ENCODE peak calls at places on chromosomes 13 and 19, in six cellular contexts. One of them, this sample, is unnamed.

GRCh38 chr13:100636441-100636840 is 38.2 kb downstream of the TMTC4 start:
- DNase-seq in A549: no peak
- DNase-seq in endothelial cell of umbilical vein: no peak
- DNase-seq in K562: no peak
- DNase-seq in GM12878: no peak
- DNase-seq in HepG2: no peak
- DNase-seq in this sample: no peak

GRCh38 chr13:46480131-46480530 is 72.8 kb upstream of the LRCH1 start:
- DNase-seq in A549: no peak
- DNase-seq in K562: no peak
- DNase-seq in endothelial cell of umbilical vein: no peak
- DNase-seq in HepG2: no peak
- DNase-seq in GM12878: no peak
- DNase-seq in this sample: no peak

GRCh38 chr19:42051166-42052115 is 18.6 kb downstream of the GRIK5 start:
- DNase-seq in GM12878: no peak
- DNase-seq in HepG2: no peak
- DNase-seq in endothelial cell of umbilical vein: no peak
- DNase-seq in A549: no peak
- DNase-seq in K562: no peak
- DNase-seq in this sample: no peak

GRCh38 chr19:51586103-51586728 is 15.1 kb downstream of the ZNF175 start:
- DNase-seq in GM12878: no peak
- DNase-seq in A549: no peak
- DNase-seq in HepG2: no peak
- DNase-seq in endothelial cell of umbilical vein: no peak
- DNase-seq in K562: no peak
- DNase-seq in this sample: peak; percentile 79

GRCh38 chr19:48351341-48351752 is 12.4 kb downstream of the TMEM143 start:
- DNase-seq in A549: peak; percentile 82
- DNase-seq in K562: peak; percentile 84
- DNase-seq in HepG2: peak; percentile 63
- DNase-seq in GM12878: no peak
- DNase-seq in endothelial cell of umbilical vein: peak; percentile 57
- DNase-seq in this sample: peak; percentile 96

GRCh38 chr19:407501-408440 is 1.2 kb downstream of the C2CD4C start:
- DNase-seq in A549: no peak
- DNase-seq in HepG2: no peak
- DNase-seq in K562: no peak
- DNase-seq in endothelial cell of umbilical vein: no peak
- DNase-seq in GM12878: no peak
- DNase-seq in this sample: no peak

GRCh38 chr19:45455707-45456499 is 11.9 kb upstream of the FOSB start:
- DNase-seq in GM12878: no peak
- DNase-seq in endothelial cell of umbilical vein: peak; percentile 98
- DNase-seq in A549: peak; percentile 99
- DNase-seq in K562: peak; percentile 84
- DNase-seq in HepG2: peak; percentile 89
- DNase-seq in this sample: peak; percentile 92

GRCh38 chr13:113875829-113876228 is 12.0 kb upstream of the GAS6 start:
- DNase-seq in GM12878: no peak
- DNase-seq in K562: no peak
- DNase-seq in HepG2: no peak
- DNase-seq in endothelial cell of umbilical vein: no peak
- DNase-seq in A549: no peak
- DNase-seq in this sample: no peak

GRCh38 chr19:4362871-4363545 is 19.6 kb downstream of the MPND start:
- DNase-seq in endothelial cell of umbilical vein: no peak
- DNase-seq in K562: no peak
- DNase-seq in GM12878: no peak
- DNase-seq in A549: peak; percentile 47
- DNase-seq in HepG2: no peak
- DNase-seq in this sample: no peak

GRCh38 chr19:21569497-21569870 is 64.1 kb downstream of the ZNF429 start:
- DNase-seq in endothelial cell of umbilical vein: no peak
- DNase-seq in HepG2: no peak
- DNase-seq in K562: no peak
- DNase-seq in GM12878: no peak
- DNase-seq in A549: no peak
- DNase-seq in this sample: peak; percentile 69

GRCh38 chr19:35211545-35212230 is 16.9 kb downstream of the FAM187B start:
- DNase-seq in A549: no peak
- DNase-seq in K562: no peak
- DNase-seq in HepG2: peak; percentile 13
- DNase-seq in endothelial cell of umbilical vein: peak; percentile 48
- DNase-seq in GM12878: no peak
- DNase-seq in this sample: peak; percentile 40

GRCh38 chr19:30393046-30393445 is 20.9 kb downstream of the ZNF536 start:
- DNase-seq in K562: no peak
- DNase-seq in GM12878: no peak
- DNase-seq in HepG2: no peak
- DNase-seq in endothelial cell of umbilical vein: no peak
- DNase-seq in A549: no peak
- DNase-seq in this sample: peak; percentile 44

GRCh38 chr19:52533901-52534300 is 6.4 kb downstream of the ZNF808 start:
- DNase-seq in GM12878: no peak
- DNase-seq in endothelial cell of umbilical vein: no peak
- DNase-seq in K562: no peak
- DNase-seq in A549: no peak
- DNase-seq in HepG2: no peak
- DNase-seq in this sample: peak; percentile 87

GRCh38 chr13:99388334-99388923 is 81.2 kb upstream of the GPR183 start:
- DNase-seq in GM12878: no peak
- DNase-seq in A549: no peak
- DNase-seq in endothelial cell of umbilical vein: no peak
- DNase-seq in HepG2: no peak
- DNase-seq in K562: no peak
- DNase-seq in this sample: no peak

GRCh38 chr19:33797821-33798633 is 1.4 kb downstream of the KCTD15 start:
- DNase-seq in K562: peak; percentile 81
- DNase-seq in A549: peak; percentile 64
- DNase-seq in endothelial cell of umbilical vein: peak; percentile 49
- DNase-seq in GM12878: no peak
- DNase-seq in HepG2: no peak
- DNase-seq in this sample: peak; percentile 66

GRCh38 chr13:112881656-112882554 is 87.1 kb upstream of the MCF2L start:
- DNase-seq in K562: no peak
- DNase-seq in GM12878: no peak
- DNase-seq in HepG2: no peak
- DNase-seq in endothelial cell of umbilical vein: no peak
- DNase-seq in A549: no peak
- DNase-seq in this sample: no peak

GRCh38 chr19:45113628-45114027 is 20.6 kb downstream of the PPP1R37 start:
- DNase-seq in HepG2: peak; percentile 66
- DNase-seq in GM12878: no peak
- DNase-seq in K562: no peak
- DNase-seq in A549: no peak
- DNase-seq in endothelial cell of umbilical vein: no peak
- DNase-seq in this sample: no peak

GRCh38 chr13:75760182-75760981 is 124.3 kb downstream of the LMO7 start:
- DNase-seq in GM12878: no peak
- DNase-seq in A549: peak; percentile 75
- DNase-seq in K562: no peak
- DNase-seq in endothelial cell of umbilical vein: peak; percentile 54
- DNase-seq in HepG2: peak; percentile 98
- DNase-seq in this sample: no peak

GRCh38 chr13:75762066-75762937 is 126.2 kb downstream of the LMO7 start:
- DNase-seq in K562: no peak
- DNase-seq in A549: peak; percentile 24
- DNase-seq in endothelial cell of umbilical vein: peak; percentile 76
- DNase-seq in HepG2: peak; percentile 15
- DNase-seq in GM12878: peak; percentile 84
- DNase-seq in this sample: no peak

GRCh38 chr13:75759531-75759930 is 123.4 kb downstream of the LMO7 start:
- DNase-seq in A549: no peak
- DNase-seq in HepG2: peak; percentile 34
- DNase-seq in endothelial cell of umbilical vein: no peak
- DNase-seq in GM12878: no peak
- DNase-seq in K562: no peak
- DNase-seq in this sample: no peak

GRCh38 chr13:75762967-75763366 is 126.8 kb downstream of the LMO7 start:
- DNase-seq in K562: no peak
- DNase-seq in GM12878: peak; percentile 24
- DNase-seq in HepG2: peak; percentile 26
- DNase-seq in A549: no peak
- DNase-seq in endothelial cell of umbilical vein: peak; percentile 13
- DNase-seq in this sample: no peak

DNA sequence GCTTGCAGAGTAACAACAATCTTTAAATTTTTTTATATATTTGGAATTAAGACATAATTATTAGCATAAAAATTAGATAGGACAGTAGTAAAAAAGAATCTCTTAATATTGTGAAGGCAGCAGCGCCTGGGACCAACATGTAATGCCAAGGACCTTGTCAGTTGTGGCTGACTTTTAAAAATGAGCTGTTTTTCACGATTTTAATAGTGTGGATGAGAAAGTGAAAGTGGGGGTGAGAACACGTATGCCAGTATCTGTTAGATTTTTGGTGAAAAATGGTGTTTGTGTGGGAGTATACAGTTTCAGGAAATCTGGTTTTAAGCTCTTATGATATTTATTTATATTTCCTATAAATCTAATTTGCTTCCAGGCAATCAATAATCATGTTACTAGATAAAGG is 125.2 kb downstream of the LMO7 start:
- DNase-seq in GM12878: peak; percentile 25
- DNase-seq in endothelial cell of umbilical vein: no peak
- DNase-seq in A549: no peak
- DNase-seq in HepG2: no peak
- DNase-seq in K562: no peak
- DNase-seq in this sample: no peak
- TF ChIP-seq MYC in GM12878: no peak
- TF ChIP-seq MYC in endothelial cell of umbilical vein: no peak
- TF ChIP-seq MYC in A549: no peak
- TF ChIP-seq MYC in HepG2: no peak
- TF ChIP-seq MYC in K562: no peak
- TF ChIP-seq MYC in this sample: no peak

GRCh38 chr19:53883741-53884140 is 1.7 kb downstream of the PRKCG start:
- DNase-seq in K562: no peak
- DNase-seq in GM12878: no peak
- DNase-seq in HepG2: no peak
- DNase-seq in endothelial cell of umbilical vein: no peak
- DNase-seq in A549: no peak
- DNase-seq in this sample: no peak

GRCh38 chr19:53881482-53882390 is at the start of gene PRKCG:
- DNase-seq in K562: peak; percentile 68
- DNase-seq in endothelial cell of umbilical vein: no peak
- DNase-seq in HepG2: peak; percentile 44
- DNase-seq in GM12878: no peak
- DNase-seq in A549: peak; percentile 75
- DNase-seq in this sample: peak; percentile 55

GRCh38 chr19:53883231-53883661 is 1.2 kb downstream of the PRKCG start:
- DNase-seq in K562: peak; percentile 38
- DNase-seq in GM12878: no peak
- DNase-seq in endothelial cell of umbilical vein: no peak
- DNase-seq in HepG2: no peak
- DNase-seq in A549: no peak
- DNase-seq in this sample: no peak

GRCh38 chr19:53880716-53881481 is 1.1 kb upstream of the PRKCG start:
- DNase-seq in K562: no peak
- DNase-seq in endothelial cell of umbilical vein: no peak
- DNase-seq in GM12878: no peak
- DNase-seq in HepG2: no peak
- DNase-seq in A549: no peak
- DNase-seq in this sample: no peak

GRCh38 chr19:53882391-53883050 is 524 bp downstream of the PRKCG start:
- DNase-seq in HepG2: no peak
- DNase-seq in endothelial cell of umbilical vein: no peak
- DNase-seq in A549: no peak
- DNase-seq in GM12878: no peak
- DNase-seq in K562: no peak
- DNase-seq in this sample: no peak
- TF ChIP-seq CTCF in HepG2: no peak
- TF ChIP-seq CTCF in endothelial cell of umbilical vein: no peak
- TF ChIP-seq CTCF in A549: no peak
- TF ChIP-seq CTCF in GM12878: no peak
- TF ChIP-seq CTCF in K562: no peak
- TF ChIP-seq CTCF in this sample: no peak

DNA sequence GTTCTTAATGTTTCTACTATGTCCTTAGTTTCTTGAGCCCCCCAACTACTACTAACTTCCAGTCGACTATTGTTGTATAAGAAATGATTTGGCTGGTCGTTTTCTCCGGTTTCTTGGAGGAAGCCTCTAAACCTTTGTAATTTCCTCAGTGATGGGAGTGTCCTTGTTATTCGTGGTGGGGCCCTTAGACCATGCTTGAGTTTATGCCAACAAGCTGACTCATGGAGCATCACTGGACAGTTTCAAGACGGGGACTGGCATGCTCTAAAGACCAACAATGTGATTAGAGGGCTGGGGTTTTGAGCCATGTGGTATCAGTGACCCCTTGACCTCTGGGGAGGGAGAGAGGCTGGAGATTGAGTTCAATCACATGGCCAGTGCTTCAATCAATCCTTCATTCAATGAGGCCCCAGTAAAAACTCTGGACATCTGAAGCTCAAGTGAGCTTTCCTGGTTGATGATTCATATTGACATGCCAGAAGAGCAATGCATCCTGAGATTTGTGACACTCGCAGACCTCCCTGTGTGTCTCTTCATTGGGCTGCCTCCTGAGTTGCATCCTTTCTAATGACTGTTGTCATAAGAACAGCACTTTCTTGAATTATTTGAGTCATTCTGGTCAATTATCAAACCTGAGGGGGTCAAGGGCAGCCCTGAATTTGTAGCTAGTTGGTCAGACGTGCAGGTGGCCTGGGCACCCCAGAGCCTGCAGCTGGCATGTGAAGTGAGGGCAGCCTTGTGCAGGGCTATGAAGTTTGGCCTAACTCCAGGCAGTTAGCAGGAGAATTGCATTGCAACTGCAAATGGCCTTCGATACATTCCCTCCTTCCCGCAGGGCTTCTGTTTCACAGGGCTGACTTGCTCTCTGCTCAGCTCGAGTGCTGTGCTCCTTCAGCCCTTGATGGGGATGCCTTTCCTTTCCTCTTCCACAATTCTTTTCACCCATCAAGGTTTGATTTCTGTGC is 246.5 kb downstream of the FGF9 start:
- DNase-seq in GM12878: no peak
- DNase-seq in A549: no peak
- DNase-seq in HepG2: no peak
- DNase-seq in K562: no peak
- DNase-seq in endothelial cell of umbilical vein: no peak
- DNase-seq in this sample: no peak
- TF ChIP-seq MYC in GM12878: no peak
- TF ChIP-seq MYC in A549: no peak
- TF ChIP-seq MYC in HepG2: no peak
- TF ChIP-seq MYC in K562: no peak
- TF ChIP-seq MYC in endothelial cell of umbilical vein: no peak
- TF ChIP-seq MYC in this sample: no peak

DNA sequence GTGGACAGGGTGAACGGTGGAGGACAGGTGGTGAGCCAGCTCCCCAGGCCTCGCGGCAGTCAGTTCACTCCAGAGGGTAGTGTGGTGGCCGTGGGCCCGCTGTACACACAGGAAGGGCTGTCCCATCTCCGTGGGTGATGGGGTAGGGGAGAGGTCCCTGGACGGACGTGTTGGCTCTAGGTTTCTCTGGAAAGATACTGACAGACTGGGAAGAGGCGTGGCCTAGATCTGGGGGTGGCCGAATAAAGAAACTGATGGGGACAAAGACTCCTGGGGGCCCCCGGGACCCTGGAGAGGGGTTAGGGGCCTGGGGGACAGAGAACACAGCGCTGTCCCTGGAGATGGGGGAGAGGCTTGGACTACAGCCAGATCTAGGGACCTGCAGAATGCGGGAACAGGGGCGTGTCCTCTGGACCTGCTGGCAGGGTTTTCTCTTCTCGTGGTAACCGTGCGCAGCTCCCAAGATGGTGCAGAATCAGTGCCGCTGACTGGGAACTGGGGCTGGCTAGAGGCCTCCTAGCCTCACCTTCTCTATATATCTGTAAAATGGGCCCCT is 4.0 kb upstream of the PRAM1 start:
- DNase-seq in endothelial cell of umbilical vein: no peak
- DNase-seq in K562: peak; percentile 57
- DNase-seq in GM12878: no peak
- DNase-seq in A549: no peak
- DNase-seq in HepG2: no peak
- DNase-seq in this sample: no peak
- TF ChIP-seq CTCF in endothelial cell of umbilical vein: no peak
- TF ChIP-seq CTCF in K562: no peak
- TF ChIP-seq CTCF in GM12878: no peak
- TF ChIP-seq CTCF in A549: peak; percentile 5
- TF ChIP-seq CTCF in HepG2: no peak
- TF ChIP-seq CTCF in this sample: no peak